ENCODE peak calls at places on chromosomes 6 and 20, in six cellular contexts. I, M, D, T, N and L are unnamed samples.

GRCh38 chr6:117483645-117484016 is 1.2 kb downstream of the DCBLD1 start:
- DNase-seq in M (peak), T (no peak), I (peak), N (no peak), D (no peak), L (peak)

GRCh38 chr6:44701038-44701636 is 313.6 kb downstream of the CDC5L start:
- DNase-seq in N (no peak), T (no peak), I (no peak), D (no peak), M (no peak), L (no peak)

GRCh38 chr6:3771407-3772011 is 20.0 kb upstream of the PXDC1 start:
- DNase-seq in I (no peak), D (no peak), T (no peak), N (no peak), M (no peak), L (no peak)

GRCh38 chr6:35049885-35050284 is 91.3 kb downstream of the TCP11 start:
- DNase-seq in M (peak), T (no peak), D (no peak), N (no peak), I (no peak), L (peak)

GRCh38 chr20:61560361-61560853 is 308.3 kb downstream of the CDH4 start:
- DNase-seq in D (no peak), N (no peak), T (no peak), M (peak), I (no peak), L (no peak)

GRCh38 chr6:31952140-31952805 is 6.4 kb downstream of the CFB start:
- DNase-seq in I (no peak), N (peak), D (no peak), M (peak), T (peak), L (no peak)

GRCh38 chr6:162014069-162014811 is 713.3 kb downstream of the PRKN start:
- DNase-seq in N (peak), I (no peak), M (no peak), T (no peak), D (no peak), L (no peak)

GRCh38 chr6:115750292-115750691 is 310.4 kb downstream of the FRK start:
- DNase-seq in I (no peak), N (no peak), D (no peak), T (no peak), M (no peak), L (no peak)

GRCh38 chr6:42453649-42454427 is 2.1 kb upstream of the TRERF1 start:
- DNase-seq in D (no peak), M (peak), N (peak), T (peak), I (peak), L (peak)

GRCh38 chr6:115071962-115072361 is 729.1 kb upstream of the HS3ST5 start:
- DNase-seq in I (no peak), T (no peak), M (no peak), N (no peak), D (no peak), L (no peak)

GRCh38 chr20:40326794-40327193 is 362.2 kb downstream of the MAFB start:
- DNase-seq in N (no peak), T (no peak), M (no peak), I (no peak), D (no peak), L (no peak)

GRCh38 chr20:25197173-25197869 is 1.8 kb downstream of the ENTPD6 start:
- DNase-seq in M (no peak), D (no peak), N (no peak), I (no peak), T (no peak), L (no peak)

GRCh38 chr6:132995432-132995831 is 181.1 kb downstream of the RPS12 start:
- DNase-seq in D (no peak), I (no peak), T (no peak), M (no peak), N (no peak), L (no peak)

GRCh38 chr20:25042531-25043498 is 15.1 kb downstream of the ACSS1 start:
- DNase-seq in M (no peak), D (no peak), N (no peak), I (no peak), T (no peak), L (peak)

GRCh38 chr6:166562726-166563125 is 23.8 kb downstream of the RAMACL start:
- DNase-seq in M (no peak), T (no peak), I (no peak), D (no peak), N (no peak), L (no peak)